ENCODE peak calls at places on chromosomes 2 and 18, in nine cellular contexts. Z, W, V, O, P, H, F, I and E are unnamed samples.

GRCh38 chr2:155060906-155061305 is 362.4 kb downstream of the KCNJ3 start:
- DNase-seq in Z (no peak), W (no peak), V (no peak), O (no peak), P (no peak), H (no peak), F (no peak), I (no peak), E (no peak)

GRCh38 chr2:3459185-3460015 is 59.9 kb downstream of the ADI1 start:
- DNase-seq in Z (no peak), W (no peak), V (no peak), O (no peak), P (no peak), H (peak; percentile 61), F (peak; percentile 79), I (no peak), E (no peak)

GRCh38 chr2:174344716-174345472 is 10.1 kb downstream of the SP9 start:
- DNase-seq in Z (no peak), W (no peak), V (no peak), O (no peak), P (no peak), H (no peak), F (no peak), I (no peak), E (no peak)

GRCh38 chr2:13020469-13020868 is 303.7 kb downstream of the TRIB2 start:
- DNase-seq in Z (no peak), W (no peak), V (no peak), O (no peak), P (no peak), H (no peak), F (no peak), I (no peak), E (no peak)

GRCh38 chr2:240820014-240820606 is at the start of gene KIF1A:
- DNase-seq in Z (peak; percentile 57), W (peak; percentile 89), V (no peak), O (no peak), P (peak; percentile 19), H (no peak), F (no peak), I (no peak), E (no peak)

GRCh38 chr18:63188063-63188462 is 131.5 kb downstream of the BCL2 start:
- DNase-seq in Z (no peak), W (no peak), V (no peak), O (no peak), P (no peak), H (no peak), F (no peak), I (no peak), E (no peak)

GRCh38 chr2:66464930-66465637 is 30.2 kb downstream of the MEIS1 start:
- DNase-seq in Z (no peak), W (no peak), V (no peak), O (no peak), P (no peak), H (no peak), F (no peak), I (no peak), E (no peak)

GRCh38 chr2:157898591-157898996 is 22.5 kb upstream of the ACVR1 start:
- DNase-seq in Z (no peak), W (no peak), V (no peak), O (no peak), P (peak; percentile 65), H (no peak), F (no peak), I (peak; percentile 60), E (peak; percentile 69)

GRCh38 chr2:65153515-65153914 is 23.6 kb upstream of the RAB1A start:
- DNase-seq in Z (no peak), W (no peak), V (no peak), O (no peak), P (no peak), H (no peak), F (no peak), I (no peak), E (no peak)

GRCh38 chr2:225400060-225400511 is 576 bp downstream of the NYAP2 start:
- DNase-seq in Z (peak; percentile 69), W (peak; percentile 49), V (no peak), O (no peak), P (peak; percentile 1), H (no peak), F (no peak), I (peak; percentile 60), E (no peak)

GRCh38 chr2:181008418-181008817 is 28.0 kb downstream of the UBE2E3 start:
- DNase-seq in Z (no peak), W (no peak), V (no peak), O (no peak), P (no peak), H (no peak), F (no peak), I (no peak), E (no peak)

GRCh38 chr2:172270278-172271079 is 156.9 kb upstream of the ITGA6 start:
- DNase-seq in Z (no peak), W (no peak), V (no peak), O (no peak), P (no peak), H (no peak), F (no peak), I (no peak), E (no peak)

GRCh38 chr18:57624988-57625387 is 3.4 kb upstream of the NARS1 start:
- DNase-seq in Z (no peak), W (no peak), V (no peak), O (no peak), P (no peak), H (no peak), F (no peak), I (peak; percentile 51), E (no peak)

GRCh38 chr18:48997985-48998831 is 47.4 kb upstream of the SMAD7 start:
- DNase-seq in Z (no peak), W (no peak), V (no peak), O (no peak), P (no peak), H (peak; percentile 94), F (no peak), I (peak; percentile 95), E (peak; percentile 82)

GRCh38 chr2:224971214-224971613 is 71.1 kb downstream of the DOCK10 start:
- DNase-seq in Z (no peak), W (no peak), V (no peak), O (no peak), P (no peak), H (no peak), F (no peak), I (no peak), E (no peak)

GRCh38 chr18:23661735-23662308 is 889 bp downstream of the ANKRD29 start:
- DNase-seq in Z (no peak), W (no peak), V (no peak), O (no peak), P (no peak), H (no peak), F (no peak), I (no peak), E (no peak)

GRCh38 chr2:85458611-85459563 is 40.4 kb downstream of the SH2D6 start:
- DNase-seq in Z (no peak), W (no peak), V (no peak), O (no peak), P (no peak), H (no peak), F (no peak), I (no peak), E (peak; percentile 12)

GRCh38 chr2:29260151-29260772 is 145.0 kb downstream of the CLIP4 start:
- DNase-seq in Z (no peak), W (no peak), V (no peak), O (no peak), P (no peak), H (no peak), F (peak; percentile 12), I (no peak), E (peak; percentile 18)

GRCh38 chr2:237440819-237441281 is 26.9 kb upstream of the COL6A3 start:
- DNase-seq in Z (no peak), W (no peak), V (no peak), O (no peak), P (peak; percentile 66), H (no peak), F (no peak), I (no peak), E (no peak)

GRCh38 chr2:113974727-113975126 is 84.8 kb downstream of the ACTR3 start:
- DNase-seq in Z (no peak), W (no peak), V (no peak), O (no peak), P (no peak), H (no peak), F (no peak), I (no peak), E (no peak)

GRCh38 chr2:239208470-239209180 is 192.2 kb downstream of the HDAC4 start:
- DNase-seq in Z (no peak), W (no peak), V (no peak), O (no peak), P (no peak), H (no peak), F (no peak), I (no peak), E (no peak)

GRCh38 chr2:43075054-43075593 is 151.3 kb downstream of the ZFP36L2 start:
- DNase-seq in Z (no peak), W (no peak), V (no peak), O (peak; percentile 80), P (no peak), H (peak; percentile 94), F (peak; percentile 82), I (peak; percentile 87), E (peak; percentile 95)